ENCODE peak calls at places on chromosomes 16 and 17, in four cellular contexts. One of them, this sample, is unnamed.

GRCh38 chr16:2745961-2746360 is 6.5 kb upstream of the SRRM2 start:
- DNase-seq in activated CD8-positive, alpha-beta memory T cell treated with anti-CD3 and anti-CD28 coated beads, Interleukin-2, amount 50 U/mL, for 48 hours: no peak
- DNase-seq in naive thymus-derived CD8-positive, alpha-beta T cell: no peak
- DNase-seq in NCI-H446: no peak
- DNase-seq in this sample: no peak

GRCh38 chr16:13013043-13013442 is 111.6 kb downstream of the SHISA9 start:
- DNase-seq in activated CD8-positive, alpha-beta memory T cell treated with anti-CD3 and anti-CD28 coated beads, Interleukin-2, amount 50 U/mL, for 48 hours: no peak
- DNase-seq in naive thymus-derived CD8-positive, alpha-beta T cell: no peak
- DNase-seq in NCI-H446: no peak
- DNase-seq in this sample: no peak

GRCh38 chr16:14015948-14016347 is 55.2 kb upstream of the MRTFB start:
- DNase-seq in activated CD8-positive, alpha-beta memory T cell treated with anti-CD3 and anti-CD28 coated beads, Interleukin-2, amount 50 U/mL, for 48 hours: no peak
- DNase-seq in naive thymus-derived CD8-positive, alpha-beta T cell: no peak
- DNase-seq in NCI-H446: no peak
- DNase-seq in this sample: no peak

GRCh38 chr17:76150712-76151622 is 9.9 kb upstream of the FOXJ1 start:
- DNase-seq in activated CD8-positive, alpha-beta memory T cell treated with anti-CD3 and anti-CD28 coated beads, Interleukin-2, amount 50 U/mL, for 48 hours: no peak
- DNase-seq in naive thymus-derived CD8-positive, alpha-beta T cell: no peak
- DNase-seq in NCI-H446: no peak
- DNase-seq in this sample: no peak

GRCh38 chr16:60318486-60318885 is 1584.4 kb upstream of the GOT2 start:
- DNase-seq in activated CD8-positive, alpha-beta memory T cell treated with anti-CD3 and anti-CD28 coated beads, Interleukin-2, amount 50 U/mL, for 48 hours: no peak
- DNase-seq in naive thymus-derived CD8-positive, alpha-beta T cell: no peak
- DNase-seq in NCI-H446: no peak
- DNase-seq in this sample: no peak

GRCh38 chr16:53651357-53651756 is 52.3 kb downstream of the RPGRIP1L start:
- DNase-seq in activated CD8-positive, alpha-beta memory T cell treated with anti-CD3 and anti-CD28 coated beads, Interleukin-2, amount 50 U/mL, for 48 hours: no peak
- DNase-seq in naive thymus-derived CD8-positive, alpha-beta T cell: no peak
- DNase-seq in NCI-H446: no peak
- DNase-seq in this sample: no peak

GRCh38 chr16:85019659-85020245 is 7.8 kb upstream of the KIAA0513 start:
- DNase-seq in activated CD8-positive, alpha-beta memory T cell treated with anti-CD3 and anti-CD28 coated beads, Interleukin-2, amount 50 U/mL, for 48 hours: no peak
- DNase-seq in naive thymus-derived CD8-positive, alpha-beta T cell: no peak
- DNase-seq in NCI-H446: no peak
- DNase-seq in this sample: no peak

GRCh38 chr17:54239291-54239690 is 416.6 kb downstream of the KIF2B start:
- DNase-seq in activated CD8-positive, alpha-beta memory T cell treated with anti-CD3 and anti-CD28 coated beads, Interleukin-2, amount 50 U/mL, for 48 hours: no peak
- DNase-seq in naive thymus-derived CD8-positive, alpha-beta T cell: no peak
- DNase-seq in NCI-H446: no peak
- DNase-seq in this sample: no peak

GRCh38 chr17:28725166-28725659 is 820 bp downstream of the TLCD1 start:
- DNase-seq in activated CD8-positive, alpha-beta memory T cell treated with anti-CD3 and anti-CD28 coated beads, Interleukin-2, amount 50 U/mL, for 48 hours: peak; percentile 79
- DNase-seq in naive thymus-derived CD8-positive, alpha-beta T cell: no peak
- DNase-seq in NCI-H446: no peak
- DNase-seq in this sample: no peak

GRCh38 chr17:3594056-3594810 is 15.0 kb downstream of the TRPV1 start:
- DNase-seq in activated CD8-positive, alpha-beta memory T cell treated with anti-CD3 and anti-CD28 coated beads, Interleukin-2, amount 50 U/mL, for 48 hours: no peak
- DNase-seq in naive thymus-derived CD8-positive, alpha-beta T cell: no peak
- DNase-seq in NCI-H446: no peak
- DNase-seq in this sample: no peak